ENCODE peak calls at places on chromosomes 13 and 19, in seven cellular contexts. K is A549, V is Peyer's patch, M is uterus, N is adrenal gland, Z is IMR-90, C is heart left ventricle. H is an unnamed sample.

GRCh38 chr13:30002577-30002976 is 152.2 kb upstream of the UBL3 start:
- DNase-seq in K (peak), C (no peak), Z (peak), V (no peak), N (no peak), M (no peak), H (no peak)

GRCh38 chr19:27887946-27888345 is 1325.0 kb downstream of the UQCRFS1 start:
- DNase-seq in N (no peak), Z (no peak), V (no peak), K (no peak), M (no peak), C (no peak), H (no peak)

GRCh38 chr13:31797154-31797775 is 57.9 kb downstream of the RXFP2 start:
- DNase-seq in C (no peak), V (no peak), K (peak), N (no peak), M (no peak), Z (peak), H (no peak)

GRCh38 chr13:50757021-50757420 is 86.5 kb downstream of the DLEU7 start:
- DNase-seq in Z (no peak), M (no peak), V (no peak), C (no peak), N (no peak), K (no peak), H (no peak)

GRCh38 chr19:41701401-41702075 is 6.9 kb upstream of the CEACAM5 start:
- DNase-seq in C (no peak), K (peak), Z (no peak), N (peak), M (no peak), V (peak), H (peak)

GRCh38 chr13:27001705-27002104 is 169.9 kb downstream of the USP12 start:
- DNase-seq in V (peak), C (no peak), N (no peak), K (no peak), Z (no peak), M (no peak), H (no peak)

GRCh38 chr13:103288114-103288513 is 221.9 kb upstream of the SLC10A2 start:
- DNase-seq in C (no peak), K (no peak), N (no peak), M (no peak), Z (no peak), V (no peak), H (no peak)

GRCh38 chr13:113116206-113116800 is 6.3 kb upstream of the F10 start:
- DNase-seq in M (peak), Z (no peak), C (no peak), V (no peak), K (no peak), N (no peak), H (no peak)

GRCh38 chr13:92355213-92355612 is 871.4 kb upstream of the GPC6 start:
- DNase-seq in N (no peak), Z (peak), M (no peak), C (no peak), V (no peak), K (peak), H (peak)

GRCh38 chr13:44703371-44703770 is 127.2 kb upstream of the TSC22D1 start:
- DNase-seq in V (no peak), K (no peak), N (no peak), C (no peak), Z (peak), M (no peak), H (no peak)

GRCh38 chr19:14530005-14530348 is 583 bp downstream of the TECR start:
- DNase-seq in K (peak), M (no peak), Z (no peak), V (peak), C (no peak), N (no peak), H (no peak)

GRCh38 chr19:55693336-55693974 is 18.4 kb downstream of the EPN1 start:
- DNase-seq in C (no peak), K (no peak), N (no peak), V (no peak), M (no peak), Z (no peak), H (no peak)

GRCh38 chr13:30830638-30830965 is 75.5 kb upstream of the MEDAG start:
- DNase-seq in C (no peak), V (peak), N (no peak), M (no peak), Z (peak), K (no peak), H (no peak)

GRCh38 chr19:16326401-16327130 is 1.9 kb downstream of the KLF2 start:
- DNase-seq in V (peak), M (no peak), Z (no peak), K (no peak), C (peak), N (no peak), H (no peak)

GRCh38 chr13:53136554-53136953 is 107.9 kb downstream of the OLFM4 start:
- DNase-seq in N (no peak), M (no peak), K (no peak), V (no peak), C (no peak), Z (no peak), H (no peak)

GRCh38 chr13:93984070-93984469 is 495.4 kb downstream of the DCT start:
- DNase-seq in N (no peak), K (no peak), Z (no peak), V (no peak), M (no peak), C (no peak), H (no peak)

GRCh38 chr13:113329656-113330312 is 32.7 kb downstream of the LAMP1 start:
- DNase-seq in N (no peak), C (no peak), V (no peak), K (no peak), Z (no peak), M (no peak), H (no peak)

GRCh38 chr13:95155504-95155903 is 145.7 kb downstream of the ABCC4 start:
- DNase-seq in M (no peak), N (no peak), V (no peak), C (no peak), K (no peak), Z (no peak), H (no peak)

GRCh38 chr19:53158119-53158656 is 665 bp downstream of the ZNF347 start:
- DNase-seq in M (peak), N (peak), C (peak), Z (peak), K (no peak), V (peak), H (peak)

GRCh38 chr13:58085819-58086218 is 454.3 kb downstream of the PCDH17 start:
- DNase-seq in M (no peak), Z (no peak), V (no peak), K (no peak), C (no peak), N (no peak), H (no peak)

GRCh38 chr13:66264976-66265375 is 965.2 kb downstream of the PCDH9 start:
- DNase-seq in Z (peak), V (no peak), N (no peak), M (no peak), K (no peak), C (no peak), H (no peak)

GRCh38 chr13:32840840-32841713 is 175.1 kb upstream of the KL start:
- DNase-seq in K (no peak), N (no peak), M (no peak), C (peak), V (no peak), Z (no peak), H (peak)

GRCh38 chr19:18399008-18399407 is 1.6 kb upstream of the LRRC25 start:
- DNase-seq in V (peak), K (peak), N (peak), C (peak), Z (peak), M (no peak), H (peak)

GRCh38 chr13:103145476-103145875 is 79.3 kb upstream of the SLC10A2 start:
- DNase-seq in Z (no peak), C (no peak), N (no peak), K (no peak), M (no peak), V (no peak), H (no peak)

GRCh38 chr19:33225458-33225925 is at the start of gene SLC7A10:
- DNase-seq in N (no peak), C (no peak), K (no peak), M (no peak), V (no peak), Z (no peak), H (no peak)

GRCh38 chr13:39311619-39312018 is 273.4 kb downstream of the NHLRC3 start:
- DNase-seq in C (peak), M (no peak), Z (no peak), K (no peak), V (no peak), N (no peak), H (no peak)

GRCh38 chr19:11152318-11153062 is 3.1 kb downstream of the SPC24 start:
- DNase-seq in V (peak), M (peak), Z (peak), K (peak), N (peak), C (peak), H (peak)

GRCh38 chr19:1112254-1113208 is 8.7 kb downstream of the GPX4 start:
- DNase-seq in N (peak), Z (no peak), C (no peak), M (peak), V (peak), K (no peak), H (peak)

GRCh38 chr19:8702350-8702749 is 3.8 kb upstream of the ACTL9 start:
- DNase-seq in M (no peak), K (no peak), C (no peak), Z (no peak), V (no peak), N (no peak), H (no peak)

GRCh38 chr19:39100500-39101166 is 16.5 kb downstream of the ACP7 start:
- DNase-seq in C (no peak), N (no peak), Z (no peak), M (no peak), V (no peak), K (no peak), H (no peak)

GRCh38 chr13:99217461-99218101 is 16.9 kb downstream of the UBAC2 start:
- DNase-seq in C (no peak), M (no peak), N (no peak), V (no peak), Z (no peak), K (no peak), H (no peak)

GRCh38 chr19:50384685-50385535 is 763 bp downstream of the POLD1 start:
- DNase-seq in M (no peak), N (no peak), K (no peak), C (no peak), Z (peak), V (no peak), H (no peak)

GRCh38 chr19:50383307-50383851 is 768 bp upstream of the POLD1 start:
- DNase-seq in N (no peak), C (no peak), M (peak), K (no peak), V (no peak), Z (no peak), H (no peak)

GRCh38 chr19:50387176-50387867 is 3.2 kb downstream of the POLD1 start:
- DNase-seq in M (no peak), V (no peak), Z (peak), K (no peak), C (no peak), N (no peak), H (no peak)

GRCh38 chr19:50381881-50382729 is 2.0 kb upstream of the POLD1 start:
- DNase-seq in K (no peak), N (no peak), Z (no peak), M (no peak), C (no peak), V (no peak), H (no peak)

DNA sequence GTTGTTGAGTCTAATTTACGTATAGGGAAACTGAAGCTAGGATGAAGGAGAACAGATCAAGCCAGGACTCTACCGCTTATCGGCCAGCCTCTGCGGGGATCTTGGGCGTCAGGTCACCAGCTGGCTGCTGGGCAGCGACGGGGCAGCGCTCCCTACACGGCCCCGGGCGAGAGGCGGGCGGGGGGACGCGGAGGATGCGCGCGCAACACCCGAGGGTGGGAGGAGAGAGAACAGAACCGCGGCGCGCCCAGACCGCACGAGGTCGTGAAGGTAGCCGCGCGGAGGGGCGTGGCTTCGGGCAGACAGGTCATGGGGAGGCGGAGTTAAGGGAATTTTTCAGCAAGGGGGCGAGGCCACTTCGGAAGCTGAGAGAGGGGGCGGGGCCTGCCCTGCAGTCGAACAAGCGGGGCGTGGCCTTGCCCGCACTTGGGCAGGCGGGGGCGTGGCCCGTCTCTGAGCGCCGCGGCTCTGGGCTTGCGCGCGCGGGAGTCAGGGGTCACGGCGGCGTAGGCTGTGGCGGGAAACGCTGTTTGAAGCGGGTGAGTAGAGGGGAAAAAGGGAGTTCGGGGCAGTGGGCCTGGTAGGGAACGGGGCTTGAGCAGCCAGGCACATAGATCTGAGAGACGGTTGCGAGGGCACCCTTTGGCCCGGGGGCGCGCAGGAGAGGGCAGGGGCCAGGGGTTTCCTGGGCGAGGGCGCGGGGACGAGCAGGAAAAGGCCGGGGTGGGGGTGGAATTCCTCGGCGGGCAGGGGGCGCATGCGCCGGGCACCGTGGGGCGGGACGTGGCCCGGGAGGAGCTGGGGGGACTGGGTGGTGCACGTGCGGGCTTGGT is at the start of gene POLD1:
- DNase-seq in C (peak), N (peak), V (peak), Z (peak), M (peak), K (peak), H (peak)
- TF ChIP-seq POLR2A in C (no peak), N (peak), V (peak), Z (peak), M (peak), K (peak), H (peak)

GRCh38 chr19:29118384-29118783 is 94.6 kb downstream of the UQCRFS1 start:
- DNase-seq in Z (no peak), C (no peak), M (no peak), V (no peak), K (no peak), N (no peak), H (no peak)

GRCh38 chr19:29122185-29122584 is 90.8 kb downstream of the UQCRFS1 start:
- DNase-seq in N (no peak), M (no peak), C (no peak), K (no peak), Z (no peak), V (no peak), H (no peak)

GRCh38 chr19:29119582-29119981 is 93.4 kb downstream of the UQCRFS1 start:
- DNase-seq in V (no peak), Z (no peak), M (no peak), N (no peak), C (no peak), K (no peak), H (no peak)

GRCh38 chr19:29120471-29120870 is 92.5 kb downstream of the UQCRFS1 start:
- DNase-seq in V (no peak), Z (no peak), K (no peak), C (no peak), N (no peak), M (no peak), H (no peak)

DNA sequence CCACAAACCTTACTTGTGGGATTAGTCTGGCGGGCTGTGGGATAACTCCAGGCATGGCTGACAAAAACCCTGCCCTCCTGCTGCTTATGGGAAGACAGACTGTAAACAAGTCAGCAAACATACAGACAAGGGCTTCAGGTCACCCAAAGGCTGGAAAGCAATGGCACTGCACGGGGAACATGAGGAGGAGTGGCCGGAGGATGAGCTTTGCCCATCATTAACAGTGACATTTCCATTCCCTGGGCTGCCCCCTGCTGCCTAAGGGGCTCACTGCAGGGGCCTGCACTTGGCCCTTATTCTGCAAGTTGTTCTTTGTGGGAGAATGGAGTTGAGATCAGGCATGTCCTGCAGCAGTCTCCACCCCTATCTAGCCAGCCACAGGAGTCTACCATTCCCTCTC is 91.3 kb downstream of the UQCRFS1 start:
- DNase-seq in M (no peak), C (no peak), N (peak), V (no peak), K (peak), Z (no peak), H (no peak)
- TF ChIP-seq CTCF in M (peak), C (peak), N (peak), V (no peak), K (peak), Z (peak), H (no peak)

GRCh38 chr19:50657672-50658437 is 8.6 kb downstream of the C19orf81 start:
- DNase-seq in C (peak), K (peak), N (peak), M (peak), Z (peak), V (peak), H (peak)

GRCh38 chr19:50657222-50657669 is 8.0 kb downstream of the C19orf81 start:
- DNase-seq in C (no peak), M (no peak), V (no peak), K (no peak), N (no peak), Z (no peak), H (no peak)

GRCh38 chr19:50660083-50660366 is 10.8 kb downstream of the C19orf81 start:
- DNase-seq in K (no peak), N (no peak), V (no peak), Z (no peak), C (no peak), M (no peak), H (no peak)

GRCh38 chr19:50659318-50660082 is 10.3 kb downstream of the C19orf81 start:
- DNase-seq in N (no peak), V (no peak), Z (no peak), C (no peak), K (no peak), M (no peak), H (no peak)

GRCh38 chr19:50658438-50659317 is 9.4 kb downstream of the C19orf81 start:
- DNase-seq in V (peak), Z (peak), C (peak), M (peak), N (peak), K (peak), H (peak)
- TF ChIP-seq POLR2A in V (no peak), Z (no peak), C (no peak), M (peak), N (peak), K (peak), H (peak)

DNA sequence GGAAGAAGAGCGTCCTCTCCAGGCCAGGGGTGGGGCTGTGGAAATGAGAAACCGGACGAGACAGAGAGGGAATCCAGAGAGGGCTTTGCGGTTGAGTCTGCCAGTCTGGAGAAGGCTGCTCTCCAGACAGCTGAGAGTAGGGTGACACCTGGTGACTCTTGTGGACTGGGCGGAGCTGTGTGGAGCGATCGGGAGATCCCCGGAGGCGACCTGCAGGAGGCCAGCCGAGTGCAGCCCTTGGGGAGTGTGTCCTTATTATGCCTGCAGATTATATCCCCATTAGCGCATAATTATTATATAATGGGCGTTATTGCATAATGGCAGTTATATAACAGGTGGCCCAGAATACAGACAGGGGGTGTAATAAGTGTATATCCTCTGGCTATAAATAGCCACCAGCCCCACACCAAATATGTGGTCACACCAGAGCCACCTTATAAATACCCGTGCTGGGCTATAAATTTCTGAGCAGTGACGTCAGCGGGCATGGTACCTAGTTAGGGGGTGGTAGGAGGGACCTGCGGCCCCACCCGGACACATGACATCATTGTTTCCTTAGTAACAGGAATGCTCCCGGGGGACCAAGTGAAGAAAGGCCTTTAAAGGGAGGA is 41.2 kb downstream of the NFIX start:
- DNase-seq in Z (peak), K (peak), C (no peak), V (peak), N (no peak), M (no peak), H (peak)
- TF ChIP-seq CTCF in Z (no peak), K (no peak), C (peak), V (peak), N (no peak), M (no peak), H (no peak)

GRCh38 chr13:69997061-69997460 is 110.6 kb upstream of the ATXN8OS start:
- DNase-seq in C (no peak), V (no peak), N (no peak), M (no peak), Z (no peak), K (no peak), H (no peak)

GRCh38 chr13:69999875-70000274 is 107.8 kb upstream of the ATXN8OS start:
- DNase-seq in V (no peak), C (no peak), K (no peak), N (no peak), M (no peak), Z (no peak), H (no peak)
- TF ChIP-seq POLR2A in V (no peak), C (no peak), K (no peak), N (no peak), M (no peak), Z (no peak), H (no peak)

H was measured in body of pancreas.